ENCODE peak calls at places on chromosomes 5 and 9, in eight cellular contexts. Y, E, V, N, X, F, A and J are unnamed samples.

GRCh38 chr5:14809369-14810144 is 62.0 kb downstream of the ANKH start:
- DNase-seq in X (peak; percentile 81), F (peak; percentile 78), A (peak; percentile 54), V (peak; percentile 79), N (peak; percentile 40), E (peak; percentile 86), Y (peak; percentile 93), J (peak; percentile 87)

GRCh38 chr9:132531187-132531586 is 51.2 kb upstream of the BARHL1 start:
- DNase-seq in X (no peak), V (no peak), N (no peak), F (no peak), A (no peak), E (no peak), Y (no peak), J (no peak)

GRCh38 chr5:68456756-68457217 is 241.2 kb downstream of the PIK3R1 start:
- DNase-seq in X (no peak), V (no peak), N (peak; percentile 57), E (no peak), F (peak; percentile 51), Y (peak; percentile 71), A (peak; percentile 25), J (no peak)

GRCh38 chr5:14397717-14398116 is 183.9 kb upstream of the OTULINL start:
- DNase-seq in N (no peak), F (no peak), X (no peak), V (no peak), Y (peak; percentile 50), A (no peak), E (no peak), J (no peak)

GRCh38 chr9:104961238-104961637 is 33.3 kb upstream of the ABCA1 start:
- DNase-seq in Y (peak; percentile 57), E (peak; percentile 21), A (peak; percentile 69), F (no peak), V (no peak), X (no peak), N (peak; percentile 71), J (peak; percentile 53)

GRCh38 chr9:83155733-83156132 is 92.8 kb upstream of the RASEF start:
- DNase-seq in X (no peak), Y (no peak), E (no peak), N (no peak), V (no peak), A (no peak), F (no peak), J (no peak)

GRCh38 chr5:6159864-6160199 is 218.5 kb downstream of the MED10 start:
- DNase-seq in X (no peak), A (no peak), E (no peak), Y (no peak), V (no peak), F (no peak), N (no peak), J (no peak)

GRCh38 chr9:37547328-37547878 is 28.8 kb downstream of the FBXO10 start:
- DNase-seq in A (no peak), E (no peak), N (no peak), X (no peak), F (no peak), V (no peak), Y (no peak), J (no peak)

GRCh38 chr5:168420461-168420860 is 65.8 kb upstream of the RARS1 start:
- DNase-seq in N (no peak), V (no peak), Y (no peak), F (no peak), A (no peak), X (no peak), E (no peak), J (no peak)

GRCh38 chr5:27592231-27592630 is 553.8 kb upstream of the CDH9 start:
- DNase-seq in Y (peak; percentile 63), X (no peak), V (no peak), A (no peak), E (no peak), N (no peak), F (no peak), J (no peak)

GRCh38 chr5:174570662-174571061 is 153.7 kb upstream of the MSX2 start:
- DNase-seq in X (no peak), V (no peak), E (no peak), Y (no peak), F (no peak), A (no peak), N (no peak), J (no peak)

GRCh38 chr5:160970605-160971191 is 118.7 kb upstream of the ATP10B start:
- DNase-seq in F (no peak), N (no peak), X (no peak), Y (no peak), A (no peak), E (no peak), V (no peak), J (peak; percentile 53)

GRCh38 chr5:160991205-160991604 is 139.2 kb upstream of the ATP10B start:
- DNase-seq in A (no peak), E (no peak), V (no peak), N (no peak), F (no peak), Y (no peak), X (no peak), J (no peak)

GRCh38 chr9:4793412-4794005 is 765 bp downstream of the RCL1 start:
- DNase-seq in N (no peak), A (no peak), X (no peak), V (no peak), E (no peak), Y (no peak), F (no peak), J (no peak)

GRCh38 chr5:71471193-71471592 is 15.7 kb downstream of the BDP1 start:
- DNase-seq in F (no peak), X (no peak), V (no peak), E (no peak), Y (peak; percentile 31), N (no peak), A (no peak), J (no peak)

GRCh38 chr9:7094576-7094975 is 336.8 kb downstream of the KDM4C start:
- DNase-seq in A (no peak), N (no peak), E (no peak), X (no peak), Y (no peak), V (no peak), F (no peak), J (no peak)

GRCh38 chr5:168647083-168647482 is 67.9 kb upstream of the PANK3 start:
- DNase-seq in A (no peak), V (no peak), E (no peak), F (no peak), N (no peak), X (no peak), Y (peak; percentile 49), J (no peak)

GRCh38 chr5:160188968-160189319 is 40.4 kb upstream of the FABP6 start:
- DNase-seq in V (no peak), F (no peak), N (no peak), A (no peak), E (no peak), Y (no peak), X (no peak), J (no peak)

DNA sequence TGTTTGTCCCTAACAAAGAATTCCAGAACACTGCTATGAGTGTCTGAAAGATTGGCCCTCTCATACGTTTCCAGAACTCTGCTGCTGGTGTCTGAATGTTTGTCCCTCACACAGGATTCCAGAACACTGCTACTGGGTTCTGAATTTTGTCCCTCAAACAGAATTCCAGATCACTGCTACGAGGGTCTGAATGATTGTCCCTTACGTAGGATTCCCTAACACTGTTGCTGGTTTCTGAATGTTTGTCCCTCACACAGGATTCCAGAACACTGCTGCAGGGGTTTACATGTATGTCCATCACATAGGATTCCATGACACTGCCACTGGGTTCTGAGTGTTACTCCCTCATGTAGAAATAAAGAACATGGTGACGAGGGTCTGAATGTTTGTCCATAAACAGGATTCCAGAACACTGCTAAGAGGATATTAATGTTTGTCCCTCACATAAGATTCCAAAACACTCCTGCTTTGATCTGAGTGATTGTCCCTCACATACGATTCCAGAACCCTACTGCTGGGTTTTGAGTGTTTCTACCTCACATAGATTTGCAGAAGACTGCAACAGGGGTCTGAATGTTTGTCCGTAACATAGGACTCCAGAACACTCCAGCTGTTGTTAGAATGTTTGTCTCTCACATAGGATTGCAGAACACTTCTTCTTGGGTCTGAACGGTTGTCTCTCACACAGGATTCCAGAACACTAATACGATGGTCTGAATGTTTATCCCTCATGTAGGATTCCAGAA is 214.4 kb downstream of the FOXD4L6 start:
- DNase-seq in Y (no peak), E (no peak), F (no peak), X (no peak), A (no peak), N (no peak), V (no peak), J (no peak)
- H3K9me3 ChIP-seq in Y (no peaks in the 10 kb centered on the region), E (peaks cover 10% of the 10 kb centered on the region), F (peaks cover 94% of the 10 kb centered on the region), X (peaks cover 83% of the 10 kb centered on the region), A (peaks cover 84% of the 10 kb centered on the region), N (peaks cover 21% of the 10 kb centered on the region), V (peaks cover 7% of the 10 kb centered on the region), J (no peaks in the 10 kb centered on the region)

GRCh38 chr5:111223086-111223789 is 946 bp upstream of the CAMK4 start:
- DNase-seq in F (no peak), A (no peak), X (no peak), Y (peak; percentile 33), N (no peak), E (no peak), V (no peak), J (no peak)

GRCh38 chr5:111226556-111226955 is 2.4 kb downstream of the CAMK4 start:
- DNase-seq in A (no peak), V (no peak), X (no peak), Y (no peak), F (no peak), N (no peak), E (no peak), J (no peak)

GRCh38 chr5:111224561-111224989 is 391 bp downstream of the CAMK4 start:
- DNase-seq in N (no peak), Y (no peak), A (no peak), V (no peak), X (no peak), F (peak; percentile 14), E (peak; percentile 41), J (no peak)

GRCh38 chr5:111225926-111226325 is 1.7 kb downstream of the CAMK4 start:
- DNase-seq in V (no peak), Y (no peak), X (no peak), E (no peak), F (no peak), A (no peak), N (no peak), J (peak; percentile 40)

GRCh38 chr5:111223790-111224560 is at the start of gene CAMK4:
- DNase-seq in X (peak; percentile 68), F (peak; percentile 58), A (peak; percentile 60), N (peak; percentile 60), V (peak; percentile 27), Y (peak; percentile 26), E (peak; percentile 85), J (peak; percentile 82)
- TF ChIP-seq CTCF in X (no peak), F (peak; percentile 32), A (no peak), N (no peak), V (peak; percentile 3), Y (no peak), E (peak; percentile 61), J (peak; percentile 43)

DNA sequence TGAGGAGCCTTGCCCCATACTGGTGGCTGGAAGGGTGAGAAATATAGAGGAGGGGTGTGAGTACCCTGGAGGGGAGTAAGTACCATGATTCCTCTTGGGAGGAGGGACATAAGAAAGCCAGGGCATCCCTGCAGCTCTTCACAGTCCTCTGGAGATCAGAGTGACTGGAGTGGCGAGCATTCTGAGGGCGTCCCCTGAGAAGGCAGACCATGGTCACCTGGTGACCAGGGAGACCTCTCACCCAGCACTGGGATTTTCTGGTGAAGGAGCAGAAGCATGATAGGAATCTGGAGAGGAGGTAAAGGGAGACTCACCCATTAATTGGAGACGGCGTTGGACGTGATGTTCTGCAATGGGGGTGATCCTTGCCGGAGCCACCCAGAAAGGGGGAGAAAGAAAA is 27.7 kb upstream of the GPX3 start:
- DNase-seq in A (no peak), X (no peak), F (no peak), V (no peak), Y (no peak), E (no peak), N (no peak), J (no peak)
- H3K9me3 ChIP-seq in A (no peaks in the 10 kb centered on the region), X (no peaks in the 10 kb centered on the region), F (peaks cover 5% of the 10 kb centered on the region), V (no peaks in the 10 kb centered on the region), Y (no peaks in the 10 kb centered on the region), E (peaks cover 10% of the 10 kb centered on the region), N (no peaks in the 10 kb centered on the region), J (no peaks in the 10 kb centered on the region)

GRCh38 chr5:139847790-139848507 is 52.3 kb downstream of the PSD2 start:
- DNase-seq in N (peak; percentile 25), E (no peak), Y (no peak), X (peak; percentile 77), A (peak; percentile 63), F (peak; percentile 61), V (no peak), J (peak; percentile 65)
- TF ChIP-seq CTCF in N (no peak), E (no peak), Y (no peak), X (peak; percentile 22), A (peak; percentile 4), F (no peak), V (no peak), J (no peak)